ENCODE peak calls at places on chromosomes 2 and 18, in eight cellular contexts. N, C, E, K, V, Z, G and T are unnamed samples.

GRCh38 chr2:216292886-216293291 is 79.4 kb downstream of the MARCHF4 start:
- DNase-seq in N (no peak), C (no peak), E (no peak), K (no peak), V (no peak), Z (no peak), G (no peak), T (no peak)

GRCh38 chr2:202944403-202944802 is 32.3 kb downstream of the CARF start:
- DNase-seq in N (no peak), C (no peak), E (peak; percentile 87), K (no peak), V (no peak), Z (no peak), G (peak; percentile 2), T (no peak)

GRCh38 chr18:26350961-26351360 is 124.7 kb downstream of the TAF4B start:
- DNase-seq in N (no peak), C (no peak), E (no peak), K (no peak), V (no peak), Z (no peak), G (no peak), T (no peak)

GRCh38 chr2:95046371-95047112 is 21.0 kb downstream of the MAL start:
- DNase-seq in N (no peak), C (no peak), E (no peak), K (no peak), V (no peak), Z (no peak), G (no peak), T (no peak)

GRCh38 chr2:29847901-29848300 is 73.5 kb downstream of the ALK start:
- DNase-seq in N (no peak), C (no peak), E (no peak), K (no peak), V (no peak), Z (no peak), G (no peak), T (no peak)

GRCh38 chr2:230762317-230762896 is 49.8 kb downstream of the CAB39 start:
- DNase-seq in N (no peak), C (peak; percentile 21), E (no peak), K (peak; percentile 82), V (no peak), Z (peak; percentile 58), G (peak; percentile 43), T (no peak)

GRCh38 chr18:8747440-8747937 is 42.1 kb downstream of the MTCL1 start:
- DNase-seq in N (no peak), C (no peak), E (peak; percentile 96), K (no peak), V (no peak), Z (no peak), G (peak; percentile 93), T (no peak)

GRCh38 chr2:217628061-217628460 is 374.7 kb downstream of the TNS1 start:
- DNase-seq in N (no peak), C (no peak), E (no peak), K (no peak), V (no peak), Z (no peak), G (no peak), T (no peak)

GRCh38 chr2:234797566-234798250 is 154.1 kb upstream of the SH3BP4 start:
- DNase-seq in N (no peak), C (no peak), E (no peak), K (no peak), V (no peak), Z (peak; percentile 90), G (no peak), T (no peak)

GRCh38 chr2:231514951-231515297 is 15.3 kb downstream of the NMUR1 start:
- DNase-seq in N (no peak), C (no peak), E (no peak), K (no peak), V (no peak), Z (no peak), G (no peak), T (no peak)

GRCh38 chr2:102141915-102142828 is at the start of gene IL1R1:
- DNase-seq in N (peak; percentile 71), C (peak; percentile 88), E (peak; percentile 80), K (peak; percentile 70), V (peak; percentile 96), Z (no peak), G (peak; percentile 50), T (no peak)

GRCh38 chr2:44886409-44886808 is 55.1 kb upstream of the SIX3 start:
- DNase-seq in N (no peak), C (no peak), E (no peak), K (no peak), V (no peak), Z (no peak), G (no peak), T (no peak)

GRCh38 chr2:115208493-115209164 is 766.2 kb downstream of the DPP10 start:
- DNase-seq in N (no peak), C (no peak), E (no peak), K (no peak), V (no peak), Z (no peak), G (no peak), T (no peak)

GRCh38 chr2:239944706-239945551 is 80.2 kb downstream of the NDUFA10 start:
- DNase-seq in N (peak; percentile 28), C (no peak), E (peak; percentile 44), K (no peak), V (peak; percentile 75), Z (no peak), G (peak; percentile 5), T (no peak)

GRCh38 chr2:130766711-130767407 is 11.5 kb downstream of the AMER3 start:
- DNase-seq in N (no peak), C (no peak), E (no peak), K (no peak), V (no peak), Z (no peak), G (no peak), T (no peak)

GRCh38 chr2:73343992-73344391 is 41.6 kb upstream of the ALMS1 start:
- DNase-seq in N (no peak), C (no peak), E (no peak), K (no peak), V (no peak), Z (no peak), G (no peak), T (no peak)
- H3K27ac ChIP-seq in N (no peak overlapping the region), C (no peak overlapping the region), E (no peak overlapping the region), K (no peak overlapping the region), V (no peak overlapping the region), Z (no peak overlapping the region), G (no peak overlapping the region), T (no peak overlapping the region)

GRCh38 chr18:35089382-35089781 is 48.2 kb downstream of the MAPRE2 start:
- DNase-seq in N (no peak), C (no peak), E (no peak), K (no peak), V (no peak), Z (no peak), G (no peak), T (no peak)

GRCh38 chr18:35087726-35088125 is 46.5 kb downstream of the MAPRE2 start:
- DNase-seq in N (no peak), C (no peak), E (no peak), K (no peak), V (no peak), Z (no peak), G (no peak), T (no peak)

GRCh38 chr18:35086704-35087103 is 45.5 kb downstream of the MAPRE2 start:
- DNase-seq in N (no peak), C (no peak), E (no peak), K (no peak), V (no peak), Z (no peak), G (no peak), T (no peak)

GRCh38 chr18:35089918-35090550 is 48.8 kb downstream of the MAPRE2 start:
- DNase-seq in N (no peak), C (no peak), E (no peak), K (no peak), V (no peak), Z (no peak), G (no peak), T (no peak)

DNA sequence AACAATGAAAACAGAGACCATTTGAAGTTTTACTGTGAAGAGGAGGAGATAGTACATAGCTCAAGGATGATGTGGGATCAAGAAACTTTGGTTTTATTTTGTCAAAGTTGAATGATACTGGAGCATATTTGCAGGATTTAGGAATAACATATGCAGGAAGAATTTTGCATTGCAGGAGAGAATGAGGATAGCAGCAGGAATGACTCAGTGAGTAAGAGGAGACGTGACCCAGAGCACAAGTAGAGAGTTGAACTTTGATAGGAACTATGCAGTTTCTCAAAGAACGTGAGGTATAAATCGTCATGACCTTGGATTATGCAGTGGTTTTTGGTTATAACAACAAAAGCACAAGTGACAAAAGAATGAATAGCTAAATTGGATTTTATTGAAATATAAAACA is 47.7 kb downstream of the MAPRE2 start:
- DNase-seq in N (no peak), C (no peak), E (peak; percentile 41), K (no peak), V (no peak), Z (no peak), G (peak; percentile 26), T (no peak)
- H3K27ac ChIP-seq in N (no peak overlapping the region), C (no peak overlapping the region), E (no peak overlapping the region), K (no peak overlapping the region), V (no peak overlapping the region), Z (no peak overlapping the region), G (peak overlapping the region; percentile 52), T (no peak overlapping the region)

GRCh38 chr2:162245737-162246136 is 2.5 kb upstream of the FAP start:
- DNase-seq in N (no peak), C (no peak), E (peak; percentile 73), K (peak; percentile 10), V (no peak), Z (no peak), G (peak; percentile 75), T (no peak)
- H3K27ac ChIP-seq in N (peak overlapping the region; percentile 6), C (no peak overlapping the region), E (peak overlapping the region; percentile 63), K (no peak overlapping the region), V (no peak overlapping the region), Z (no peak overlapping the region), G (peak overlapping the region; percentile 96), T (no peak overlapping the region)

GRCh38 chr2:9212661-9213411 is 6.2 kb downstream of the ASAP2 start:
- DNase-seq in N (no peak), C (no peak), E (no peak), K (no peak), V (peak; percentile 82), Z (no peak), G (no peak), T (no peak)
- H3K27ac ChIP-seq in N (peak overlapping the region; percentile 64), C (no peak overlapping the region), E (no peak overlapping the region), K (no peak overlapping the region), V (peak overlapping the region; percentile 85), Z (no peak overlapping the region), G (no peak overlapping the region), T (peak overlapping the region; percentile 86)

DNA sequence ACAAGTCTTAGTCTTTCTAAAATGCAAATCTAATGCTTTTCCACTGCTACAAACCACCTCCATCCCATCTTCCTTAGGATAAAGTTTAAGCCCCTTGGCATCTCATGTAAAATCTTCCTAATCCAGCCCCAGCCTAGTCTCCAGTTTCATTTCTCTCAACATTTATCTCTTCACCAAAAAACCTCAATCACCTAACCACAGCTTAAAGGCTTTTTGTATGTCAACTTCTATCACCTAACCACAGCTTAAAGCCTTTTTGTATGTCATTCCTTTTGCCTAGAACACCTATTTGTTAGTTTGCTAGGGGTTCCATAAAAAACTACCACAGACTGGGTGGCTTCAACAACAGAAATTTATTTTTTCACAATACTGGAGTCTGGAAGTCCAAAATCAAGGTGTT is 4.1 kb downstream of the TRAK2 start:
- DNase-seq in N (no peak), C (no peak), E (no peak), K (no peak), V (no peak), Z (no peak), G (no peak), T (no peak)
- H3K27ac ChIP-seq in N (no peak overlapping the region), C (no peak overlapping the region), E (no peak overlapping the region), K (no peak overlapping the region), V (no peak overlapping the region), Z (peak overlapping the region; percentile 30), G (no peak overlapping the region), T (no peak overlapping the region)

GRCh38 chr2:182426082-182426914 is 538 bp downstream of the PDE1A start:
- DNase-seq in N (no peak), C (peak; percentile 58), E (peak; percentile 57), K (no peak), V (peak; percentile 44), Z (no peak), G (no peak), T (no peak)
- H3K27ac ChIP-seq in N (peak overlapping the region; percentile 65), C (no peak overlapping the region), E (peak overlapping the region; percentile 61), K (no peak overlapping the region), V (peak overlapping the region; percentile 19), Z (no peak overlapping the region), G (no peak overlapping the region), T (no peak overlapping the region)